ENCODE peak calls at places on chromosomes 6 and 20, in six cellular contexts. One of them, this sample, is unnamed.

GRCh38 chr6:39496951-39497350 is 174.4 kb upstream of the KCNK16 start:
- DNase-seq in iPS-NIHi11: no peak
- DNase-seq in K562: no peak
- DNase-seq in mucosa of descending colon: peak; percentile 49
- DNase-seq in NCI-H2029: no peak
- DNase-seq in NCI-H1105: no peak
- DNase-seq in this sample: no peak

GRCh38 chr6:15776458-15776980 is 113.7 kb upstream of the DTNBP1 start:
- DNase-seq in K562: no peak
- DNase-seq in NCI-H1105: no peak
- DNase-seq in iPS-NIHi11: no peak
- DNase-seq in NCI-H2029: no peak
- DNase-seq in mucosa of descending colon: no peak
- DNase-seq in this sample: no peak

GRCh38 chr20:48785801-48786200 is 42.0 kb downstream of the PREX1 start:
- DNase-seq in NCI-H1105: no peak
- DNase-seq in mucosa of descending colon: no peak
- DNase-seq in NCI-H2029: no peak
- DNase-seq in K562: no peak
- DNase-seq in iPS-NIHi11: no peak
- DNase-seq in this sample: no peak

GRCh38 chr6:26394289-26394688 is 7.8 kb upstream of the BTN3A1 start:
- DNase-seq in NCI-H1105: no peak
- DNase-seq in mucosa of descending colon: peak; percentile 24
- DNase-seq in NCI-H2029: no peak
- DNase-seq in iPS-NIHi11: no peak
- DNase-seq in K562: no peak
- DNase-seq in this sample: no peak

GRCh38 chr6:27864906-27865883 is 47.0 kb downstream of the OR2B2 start:
- DNase-seq in iPS-NIHi11: peak; percentile 83
- DNase-seq in K562: peak; percentile 38
- DNase-seq in NCI-H2029: peak; percentile 96
- DNase-seq in NCI-H1105: peak; percentile 93
- DNase-seq in mucosa of descending colon: peak; percentile 81
- DNase-seq in this sample: peak; percentile 80

GRCh38 chr20:51643390-51643789 is 100.9 kb upstream of the NFATC2 start:
- DNase-seq in K562: no peak
- DNase-seq in NCI-H1105: no peak
- DNase-seq in mucosa of descending colon: no peak
- DNase-seq in iPS-NIHi11: no peak
- DNase-seq in NCI-H2029: no peak
- DNase-seq in this sample: no peak

GRCh38 chr6:97064578-97064977 is 140.1 kb downstream of the KLHL32 start:
- DNase-seq in iPS-NIHi11: peak; percentile 28
- DNase-seq in NCI-H1105: no peak
- DNase-seq in mucosa of descending colon: no peak
- DNase-seq in NCI-H2029: no peak
- DNase-seq in K562: no peak
- DNase-seq in this sample: no peak

GRCh38 chr6:122014961-122015360 is 384.5 kb upstream of the HSF2 start:
- DNase-seq in mucosa of descending colon: no peak
- DNase-seq in NCI-H2029: no peak
- DNase-seq in K562: no peak
- DNase-seq in NCI-H1105: no peak
- DNase-seq in iPS-NIHi11: no peak
- DNase-seq in this sample: no peak

GRCh38 chr6:114690625-114691024 is 347.8 kb upstream of the HS3ST5 start:
- DNase-seq in NCI-H1105: no peak
- DNase-seq in NCI-H2029: no peak
- DNase-seq in K562: no peak
- DNase-seq in iPS-NIHi11: no peak
- DNase-seq in mucosa of descending colon: no peak
- DNase-seq in this sample: no peak

This sample was measured in HEK293T.